ENCODE peak calls at places on chromosomes 5 and 9, in ten cellular contexts. One of them, this sample, is unnamed.

GRCh38 chr5:91357012-91357634 is 26.0 kb downstream of the ARRDC3 start:
- DNase-seq in AG04450: no peak
- DNase-seq in stomach: peak; percentile 58
- DNase-seq in adrenal gland: no peak
- DNase-seq in right atrium auricular region: no peak
- DNase-seq in transverse colon: no peak
- DNase-seq in left lung: no peak
- DNase-seq in neural progenitor cell: no peak
- DNase-seq in brain microvascular endothelial cell: no peak
- DNase-seq in uterus: no peak
- DNase-seq in this sample: no peak

GRCh38 chr5:160166973-160167622 is 47.8 kb upstream of the PWWP2A start:
- DNase-seq in AG04450: no peak
- DNase-seq in stomach: no peak
- DNase-seq in adrenal gland: peak; percentile 32
- DNase-seq in right atrium auricular region: no peak
- DNase-seq in transverse colon: no peak
- DNase-seq in left lung: no peak
- DNase-seq in neural progenitor cell: no peak
- DNase-seq in brain microvascular endothelial cell: no peak
- DNase-seq in uterus: no peak
- DNase-seq in this sample: no peak

GRCh38 chr5:54007822-54008777 is 302.3 kb downstream of the ARL15 start:
- DNase-seq in AG04450: no peak
- DNase-seq in stomach: no peak
- DNase-seq in adrenal gland: no peak
- DNase-seq in right atrium auricular region: no peak
- DNase-seq in transverse colon: no peak
- DNase-seq in left lung: no peak
- DNase-seq in neural progenitor cell: no peak
- DNase-seq in brain microvascular endothelial cell: peak; percentile 60
- DNase-seq in uterus: no peak
- DNase-seq in this sample: no peak

GRCh38 chr9:81776390-81776789 is 87.0 kb upstream of the TLE1 start:
- DNase-seq in AG04450: no peak
- DNase-seq in stomach: no peak
- DNase-seq in adrenal gland: no peak
- DNase-seq in right atrium auricular region: no peak
- DNase-seq in transverse colon: peak; percentile 17
- DNase-seq in left lung: no peak
- DNase-seq in neural progenitor cell: no peak
- DNase-seq in brain microvascular endothelial cell: no peak
- DNase-seq in uterus: no peak
- DNase-seq in this sample: no peak

GRCh38 chr5:125199968-125200841 is 453.8 kb upstream of the ZNF608 start:
- DNase-seq in AG04450: no peak
- DNase-seq in stomach: peak; percentile 29
- DNase-seq in adrenal gland: no peak
- DNase-seq in right atrium auricular region: no peak
- DNase-seq in transverse colon: no peak
- DNase-seq in left lung: peak; percentile 46
- DNase-seq in neural progenitor cell: peak; percentile 78
- DNase-seq in brain microvascular endothelial cell: no peak
- DNase-seq in uterus: peak; percentile 19
- DNase-seq in this sample: no peak

GRCh38 chr5:93782978-93783377 is 41.6 kb upstream of the POU5F2 start:
- DNase-seq in AG04450: no peak
- DNase-seq in stomach: no peak
- DNase-seq in adrenal gland: no peak
- DNase-seq in right atrium auricular region: no peak
- DNase-seq in transverse colon: no peak
- DNase-seq in left lung: no peak
- DNase-seq in neural progenitor cell: no peak
- DNase-seq in brain microvascular endothelial cell: no peak
- DNase-seq in uterus: no peak
- DNase-seq in this sample: no peak

GRCh38 chr9:85524531-85524930 is 217.2 kb downstream of the AGTPBP1 start:
- DNase-seq in AG04450: no peak
- DNase-seq in stomach: no peak
- DNase-seq in adrenal gland: no peak
- DNase-seq in right atrium auricular region: no peak
- DNase-seq in transverse colon: no peak
- DNase-seq in left lung: no peak
- DNase-seq in neural progenitor cell: no peak
- DNase-seq in brain microvascular endothelial cell: no peak
- DNase-seq in uterus: no peak
- DNase-seq in this sample: no peak

GRCh38 chr5:122263352-122264030 is 48.5 kb upstream of the SNCAIP start:
- DNase-seq in AG04450: peak; percentile 23
- DNase-seq in stomach: no peak
- DNase-seq in adrenal gland: no peak
- DNase-seq in right atrium auricular region: no peak
- DNase-seq in transverse colon: no peak
- DNase-seq in left lung: no peak
- DNase-seq in neural progenitor cell: no peak
- DNase-seq in brain microvascular endothelial cell: peak; percentile 72
- DNase-seq in uterus: no peak
- DNase-seq in this sample: no peak

GRCh38 chr5:150751096-150751891 is 7.5 kb downstream of the DCTN4 start:
- DNase-seq in AG04450: no peak
- DNase-seq in stomach: no peak
- DNase-seq in adrenal gland: no peak
- DNase-seq in right atrium auricular region: no peak
- DNase-seq in transverse colon: no peak
- DNase-seq in left lung: no peak
- DNase-seq in neural progenitor cell: no peak
- DNase-seq in brain microvascular endothelial cell: no peak
- DNase-seq in uterus: no peak
- DNase-seq in this sample: no peak

GRCh38 chr5:150757087-150757649 is 1.6 kb downstream of the DCTN4 start:
- DNase-seq in AG04450: no peak
- DNase-seq in stomach: no peak
- DNase-seq in adrenal gland: no peak
- DNase-seq in right atrium auricular region: no peak
- DNase-seq in transverse colon: no peak
- DNase-seq in left lung: no peak
- DNase-seq in neural progenitor cell: no peak
- DNase-seq in brain microvascular endothelial cell: no peak
- DNase-seq in uterus: no peak
- DNase-seq in this sample: no peak

GRCh38 chr5:150750469-150750868 is 8.3 kb downstream of the DCTN4 start:
- DNase-seq in AG04450: no peak
- DNase-seq in stomach: no peak
- DNase-seq in adrenal gland: no peak
- DNase-seq in right atrium auricular region: no peak
- DNase-seq in transverse colon: no peak
- DNase-seq in left lung: no peak
- DNase-seq in neural progenitor cell: no peak
- DNase-seq in brain microvascular endothelial cell: no peak
- DNase-seq in uterus: no peak
- DNase-seq in this sample: no peak

GRCh38 chr5:150753463-150753862 is 5.4 kb downstream of the DCTN4 start:
- DNase-seq in AG04450: no peak
- DNase-seq in stomach: no peak
- DNase-seq in adrenal gland: no peak
- DNase-seq in right atrium auricular region: no peak
- DNase-seq in transverse colon: no peak
- DNase-seq in left lung: no peak
- DNase-seq in neural progenitor cell: no peak
- DNase-seq in brain microvascular endothelial cell: no peak
- DNase-seq in uterus: no peak
- DNase-seq in this sample: no peak

GRCh38 chr5:150753863-150754262 is 5.0 kb downstream of the DCTN4 start:
- DNase-seq in AG04450: no peak
- DNase-seq in stomach: no peak
- DNase-seq in adrenal gland: no peak
- DNase-seq in right atrium auricular region: no peak
- DNase-seq in transverse colon: no peak
- DNase-seq in left lung: no peak
- DNase-seq in neural progenitor cell: no peak
- DNase-seq in brain microvascular endothelial cell: no peak
- DNase-seq in uterus: no peak
- DNase-seq in this sample: no peak
- TF ChIP-seq CTCF in AG04450: no peak
- TF ChIP-seq CTCF in stomach: no peak
- TF ChIP-seq CTCF in adrenal gland: no peak
- TF ChIP-seq CTCF in right atrium auricular region: no peak
- TF ChIP-seq CTCF in transverse colon: no peak
- TF ChIP-seq CTCF in left lung: no peak
- TF ChIP-seq CTCF in neural progenitor cell: no peak
- TF ChIP-seq CTCF in brain microvascular endothelial cell: no peak
- TF ChIP-seq CTCF in uterus: no peak
- TF ChIP-seq CTCF in this sample: no peak

DNA sequence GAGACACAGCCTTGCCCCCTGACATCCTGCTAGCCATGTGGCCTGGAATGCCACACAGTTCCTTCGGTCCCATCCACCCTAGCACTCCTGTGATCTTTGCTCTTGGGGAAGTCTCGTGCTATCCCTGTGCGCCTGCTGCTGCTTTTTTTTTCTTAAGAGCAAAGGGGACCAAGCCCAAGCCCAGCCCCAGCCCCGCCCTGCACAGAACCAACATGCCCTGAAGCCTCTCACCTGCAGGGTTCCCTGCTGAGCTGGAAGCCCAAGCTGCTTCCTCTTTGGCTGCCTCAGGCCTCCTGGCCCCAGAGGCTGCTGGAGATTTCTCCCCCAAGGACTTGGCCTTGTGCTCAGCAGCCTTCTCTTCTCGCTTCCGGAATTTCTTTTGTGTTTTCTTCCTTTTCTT is 1.8 kb downstream of the SURF6 start:
- DNase-seq in AG04450: no peak
- DNase-seq in stomach: peak; percentile 42
- DNase-seq in adrenal gland: peak; percentile 21
- DNase-seq in right atrium auricular region: no peak
- DNase-seq in transverse colon: peak; percentile 86
- DNase-seq in left lung: peak; percentile 62
- DNase-seq in neural progenitor cell: no peak
- DNase-seq in brain microvascular endothelial cell: no peak
- DNase-seq in uterus: peak; percentile 6
- DNase-seq in this sample: no peak
- H3K4me3 ChIP-seq in AG04450: no peak overlapping the region
- H3K4me3 ChIP-seq in stomach: no peak overlapping the region
- H3K4me3 ChIP-seq in adrenal gland: no peak overlapping the region
- H3K4me3 ChIP-seq in right atrium auricular region: no peak overlapping the region
- H3K4me3 ChIP-seq in transverse colon: no peak overlapping the region
- H3K4me3 ChIP-seq in left lung: no peak overlapping the region
- H3K4me3 ChIP-seq in neural progenitor cell: no peak overlapping the region
- H3K4me3 ChIP-seq in brain microvascular endothelial cell: no peak overlapping the region
- H3K4me3 ChIP-seq in uterus: no peak overlapping the region
- H3K4me3 ChIP-seq in this sample: no peak overlapping the region

GRCh38 chr5:33890633-33891032 is 1.2 kb downstream of the ADAMTS12 start:
- DNase-seq in AG04450: no peak
- DNase-seq in stomach: no peak
- DNase-seq in adrenal gland: no peak
- DNase-seq in right atrium auricular region: no peak
- DNase-seq in transverse colon: no peak
- DNase-seq in left lung: no peak
- DNase-seq in neural progenitor cell: peak; percentile 46
- DNase-seq in brain microvascular endothelial cell: peak; percentile 47
- DNase-seq in uterus: no peak
- DNase-seq in this sample: no peak

GRCh38 chr5:33888582-33888981 is 3.2 kb downstream of the ADAMTS12 start:
- DNase-seq in AG04450: no peak
- DNase-seq in stomach: no peak
- DNase-seq in adrenal gland: no peak
- DNase-seq in right atrium auricular region: no peak
- DNase-seq in transverse colon: no peak
- DNase-seq in left lung: no peak
- DNase-seq in neural progenitor cell: no peak
- DNase-seq in brain microvascular endothelial cell: no peak
- DNase-seq in uterus: no peak
- DNase-seq in this sample: no peak

GRCh38 chr5:33891731-33892418 is at the start of gene ADAMTS12:
- DNase-seq in AG04450: peak; percentile 48
- DNase-seq in stomach: no peak
- DNase-seq in adrenal gland: peak; percentile 46
- DNase-seq in right atrium auricular region: no peak
- DNase-seq in transverse colon: peak; percentile 24
- DNase-seq in left lung: peak; percentile 82
- DNase-seq in neural progenitor cell: peak; percentile 84
- DNase-seq in brain microvascular endothelial cell: peak; percentile 53
- DNase-seq in uterus: peak; percentile 75
- DNase-seq in this sample: peak; percentile 31

GRCh38 chr5:33892419-33893151 is 795 bp upstream of the ADAMTS12 start:
- DNase-seq in AG04450: peak; percentile 94
- DNase-seq in stomach: peak; percentile 49
- DNase-seq in adrenal gland: peak; percentile 54
- DNase-seq in right atrium auricular region: peak; percentile 64
- DNase-seq in transverse colon: peak; percentile 10
- DNase-seq in left lung: no peak
- DNase-seq in neural progenitor cell: peak; percentile 68
- DNase-seq in brain microvascular endothelial cell: peak; percentile 83
- DNase-seq in uterus: peak; percentile 52
- DNase-seq in this sample: peak; percentile 80

DNA sequence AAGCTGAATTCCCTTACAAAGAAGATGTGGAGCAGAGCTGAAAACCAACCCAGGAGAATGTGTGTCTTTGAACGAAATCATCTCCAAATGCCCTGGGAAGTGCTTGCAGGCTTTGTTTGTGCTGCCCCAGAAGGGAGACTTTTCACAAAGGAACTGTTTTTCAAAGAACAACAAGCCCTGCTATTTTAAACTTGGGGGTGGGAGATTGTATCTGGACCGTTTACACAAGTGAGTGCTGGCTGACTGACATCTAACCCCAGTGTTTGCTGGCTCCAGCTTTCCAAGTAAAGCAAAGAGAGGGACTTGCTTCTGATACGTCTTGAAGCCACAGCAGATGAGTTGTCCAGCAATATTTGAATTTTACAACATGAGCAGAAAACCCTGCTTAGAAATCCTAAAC is 1.6 kb downstream of the ADAMTS12 start:
- DNase-seq in AG04450: no peak
- DNase-seq in stomach: no peak
- DNase-seq in adrenal gland: no peak
- DNase-seq in right atrium auricular region: no peak
- DNase-seq in transverse colon: no peak
- DNase-seq in left lung: no peak
- DNase-seq in neural progenitor cell: peak; percentile 22
- DNase-seq in brain microvascular endothelial cell: no peak
- DNase-seq in uterus: no peak
- DNase-seq in this sample: no peak
- H3K27me3 ChIP-seq in AG04450: no peaks in the 10 kb centered on the region
- H3K27me3 ChIP-seq in stomach: peaks cover 26% of the 10 kb centered on the region
- H3K27me3 ChIP-seq in adrenal gland: no peaks in the 10 kb centered on the region
- H3K27me3 ChIP-seq in right atrium auricular region: peaks cover 6% of the 10 kb centered on the region
- H3K27me3 ChIP-seq in transverse colon: peaks cover 23% of the 10 kb centered on the region
- H3K27me3 ChIP-seq in left lung: no peaks in the 10 kb centered on the region
- H3K27me3 ChIP-seq in neural progenitor cell: no peaks in the 10 kb centered on the region
- H3K27me3 ChIP-seq in brain microvascular endothelial cell: no peaks in the 10 kb centered on the region
- H3K27me3 ChIP-seq in uterus: no peaks in the 10 kb centered on the region
- H3K27me3 ChIP-seq in this sample: no peaks in the 10 kb centered on the region

GRCh38 chr5:68272289-68272688 is 56.7 kb downstream of the PIK3R1 start:
- DNase-seq in AG04450: no peak
- DNase-seq in stomach: no peak
- DNase-seq in adrenal gland: no peak
- DNase-seq in right atrium auricular region: no peak
- DNase-seq in transverse colon: no peak
- DNase-seq in left lung: no peak
- DNase-seq in neural progenitor cell: no peak
- DNase-seq in brain microvascular endothelial cell: no peak
- DNase-seq in uterus: no peak
- DNase-seq in this sample: no peak
- TF ChIP-seq CTCF in AG04450: peak; percentile 40
- TF ChIP-seq CTCF in stomach: peak; percentile 32
- TF ChIP-seq CTCF in adrenal gland: peak; percentile 31
- TF ChIP-seq CTCF in right atrium auricular region: peak; percentile 10
- TF ChIP-seq CTCF in transverse colon: peak; percentile 34
- TF ChIP-seq CTCF in left lung: peak; percentile 29
- TF ChIP-seq CTCF in neural progenitor cell: peak; percentile 35
- TF ChIP-seq CTCF in brain microvascular endothelial cell: no peak
- TF ChIP-seq CTCF in uterus: peak; percentile 46
- TF ChIP-seq CTCF in this sample: peak; percentile 20

GRCh38 chr5:143758750-143759149 is 53.2 kb upstream of the HMHB1 start:
- DNase-seq in AG04450: peak; percentile 50
- DNase-seq in stomach: no peak
- DNase-seq in adrenal gland: no peak
- DNase-seq in right atrium auricular region: no peak
- DNase-seq in transverse colon: no peak
- DNase-seq in left lung: no peak
- DNase-seq in neural progenitor cell: no peak
- DNase-seq in brain microvascular endothelial cell: no peak
- DNase-seq in uterus: no peak
- DNase-seq in this sample: no peak
- H3K4me3 ChIP-seq in AG04450: no peak overlapping the region
- H3K4me3 ChIP-seq in stomach: no peak overlapping the region
- H3K4me3 ChIP-seq in adrenal gland: no peak overlapping the region
- H3K4me3 ChIP-seq in right atrium auricular region: no peak overlapping the region
- H3K4me3 ChIP-seq in transverse colon: no peak overlapping the region
- H3K4me3 ChIP-seq in left lung: no peak overlapping the region
- H3K4me3 ChIP-seq in neural progenitor cell: no peak overlapping the region
- H3K4me3 ChIP-seq in brain microvascular endothelial cell: no peak overlapping the region
- H3K4me3 ChIP-seq in uterus: no peak overlapping the region
- H3K4me3 ChIP-seq in this sample: no peak overlapping the region

This sample was measured in BJ.